ENCODE peak calls at places on chromosomes 7 and 10, in five cellular contexts. Y, S, K, M and E are unnamed samples.
A peak's percentile ranks its signal among the peaks of the same experiment; 100 is the strongest.

GRCh38 chr10:98134117-98134430 is 383 bp upstream of the R3HCC1L start:
- DNase-seq in S (no peak), K (no peak), M (no peak), Y (no peak), E (no peak)

GRCh38 chr10:104441601-104442000 is 88.0 kb downstream of the CFAP58 start:
- DNase-seq in K (peak; percentile 88), Y (no peak), S (no peak), M (no peak), E (no peak)

GRCh38 chr10:121448768-121449456 is 149.3 kb downstream of the FGFR2 start:
- DNase-seq in M (no peak), S (no peak), Y (no peak), K (no peak), E (no peak)

GRCh38 chr7:38908759-38909335 is at the start of gene VPS41:
- DNase-seq in S (peak; percentile 64), K (peak; percentile 80), Y (peak; percentile 75), M (peak; percentile 79), E (peak; percentile 52)

GRCh38 chr10:12369982-12370381 is 20.6 kb downstream of the CAMK1D start:
- DNase-seq in M (no peak), K (no peak), S (no peak), Y (no peak), E (no peak)

GRCh38 chr10:79268717-79269116 is 78.6 kb upstream of the PPIF start:
- DNase-seq in S (no peak), K (peak; percentile 44), Y (no peak), M (no peak), E (no peak)

GRCh38 chr10:12663863-12664262 is 314.5 kb downstream of the CAMK1D start:
- DNase-seq in M (no peak), S (no peak), K (no peak), Y (no peak), E (no peak)

GRCh38 chr7:74355091-74355490 is 65.9 kb downstream of the CLIP2 start:
- DNase-seq in M (no peak), K (peak; percentile 42), S (no peak), Y (peak; percentile 43), E (no peak)

DNA sequence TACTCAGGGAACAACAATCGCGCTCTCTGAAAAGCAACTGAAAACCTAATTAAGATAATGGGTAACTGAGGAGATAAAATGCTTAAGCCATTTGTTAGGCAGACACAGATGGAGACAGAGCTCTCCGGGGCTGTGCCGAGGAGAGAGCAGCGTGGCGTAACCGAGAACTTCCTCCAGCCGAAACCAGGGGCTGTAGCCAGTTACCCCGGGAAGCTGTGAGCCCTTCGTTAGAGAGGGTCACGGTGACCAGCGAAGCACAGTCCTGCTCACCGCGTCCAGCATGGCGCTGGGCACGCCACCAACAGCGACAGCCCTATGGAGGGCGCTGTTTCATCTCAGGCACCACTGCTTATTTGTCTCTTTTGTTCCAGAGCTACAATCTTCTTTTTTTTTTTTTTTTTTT is 16.1 kb downstream of the PAPOLB start:
- DNase-seq in M (peak; percentile 79), S (peak; percentile 37), K (peak; percentile 87), Y (no peak), E (no peak)
- TF ChIP-seq CTCF in M (peak; percentile 43), S (peak; percentile 58), K (peak; percentile 73), Y (peak; percentile 48), E (peak; percentile 44)

DNA sequence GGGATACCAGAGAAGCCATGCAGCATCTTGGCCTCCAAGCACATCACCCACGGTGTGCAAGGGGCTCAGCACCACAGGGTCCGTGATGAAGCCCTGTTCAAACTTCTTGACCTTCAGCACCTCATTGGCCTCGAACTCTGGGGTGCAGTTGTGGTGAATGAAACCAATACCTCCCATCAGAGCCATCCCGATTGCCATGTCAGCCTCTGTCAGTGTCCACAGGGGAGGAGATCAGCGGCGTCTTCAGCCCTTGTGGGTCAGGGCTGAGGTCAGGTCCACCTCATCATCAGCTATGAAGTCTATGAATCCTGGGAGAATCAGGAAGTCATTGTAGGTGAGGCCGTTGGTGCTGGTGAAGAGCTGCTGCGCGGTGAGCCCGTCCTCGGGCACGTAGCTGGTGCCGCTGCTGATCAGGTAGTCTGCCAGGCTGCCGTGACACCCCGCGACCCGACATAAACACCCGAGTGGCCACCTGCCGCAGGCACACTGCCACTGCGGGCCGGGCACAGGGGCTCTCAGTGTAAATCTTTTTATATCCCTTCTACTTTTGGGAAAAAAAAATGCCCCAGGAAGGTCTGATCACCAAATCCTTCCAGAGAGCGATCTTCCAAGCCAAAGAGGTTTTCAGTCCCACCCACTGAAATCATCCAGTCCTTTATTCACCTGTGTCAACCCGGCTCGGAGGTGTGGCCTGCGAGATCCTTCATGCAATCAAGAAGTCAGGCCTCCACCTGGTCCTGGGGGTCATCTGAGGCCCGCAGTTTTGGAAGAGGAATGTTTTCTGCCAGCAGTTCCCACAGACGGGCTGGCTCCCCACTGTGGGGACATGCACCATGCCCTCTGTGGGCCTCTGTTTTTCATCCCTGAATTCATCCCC is 144.1 kb upstream of the KCNMA1 start:
- DNase-seq in Y (no peak), M (no peak), S (no peak), K (no peak), E (no peak)
- TF ChIP-seq CTCF in Y (no peak), M (no peak), S (no peak), K (no peak), E (no peak)

DNA sequence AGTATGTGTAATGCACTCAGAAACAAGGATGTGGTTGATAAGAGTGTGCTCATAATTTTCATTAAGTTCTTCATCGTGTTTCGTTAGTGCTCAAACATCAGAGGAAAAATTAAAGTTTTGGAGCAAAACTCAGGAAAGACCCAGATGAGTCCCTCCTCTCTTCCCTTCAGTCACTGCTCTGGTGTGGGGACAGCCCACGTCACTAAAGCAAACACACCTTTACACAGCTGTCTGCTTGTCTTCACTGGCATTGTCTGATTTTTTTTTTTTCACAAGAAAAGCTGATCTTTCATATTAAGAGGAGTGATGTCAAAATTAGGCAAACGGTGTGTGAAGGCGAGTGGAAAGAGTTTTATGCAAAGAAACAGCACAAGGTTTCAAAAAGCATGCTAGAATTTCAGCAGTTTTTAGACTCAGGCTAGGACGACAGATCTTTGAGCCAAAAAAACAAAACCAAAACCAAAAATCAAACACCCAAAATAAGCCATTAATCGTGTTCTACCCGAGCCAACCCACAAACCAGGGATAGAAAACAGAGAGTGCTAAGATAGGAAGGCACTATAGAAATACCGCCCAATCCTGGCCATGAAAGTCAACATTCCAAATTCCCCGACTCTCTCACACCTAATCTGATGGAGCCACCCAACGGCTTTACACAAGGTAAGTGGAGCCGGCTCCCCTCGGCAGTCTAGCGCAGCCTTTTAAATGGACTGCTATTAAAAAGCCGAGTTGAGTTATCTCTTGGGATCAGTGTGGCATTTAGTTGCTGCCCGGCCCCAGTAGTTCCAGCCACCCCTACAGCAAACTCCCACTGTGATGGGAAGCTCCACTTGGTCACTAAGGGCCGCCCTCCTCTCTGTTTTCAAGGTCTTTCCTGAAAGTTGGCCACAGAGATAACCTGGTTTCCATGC is 27.9 kb upstream of the GATA3 start:
- DNase-seq in K (no peak), M (no peak), S (no peak), Y (no peak), E (no peak)
- TF ChIP-seq CTCF in K (no peak), M (no peak), S (no peak), Y (no peak), E (no peak)

DNA sequence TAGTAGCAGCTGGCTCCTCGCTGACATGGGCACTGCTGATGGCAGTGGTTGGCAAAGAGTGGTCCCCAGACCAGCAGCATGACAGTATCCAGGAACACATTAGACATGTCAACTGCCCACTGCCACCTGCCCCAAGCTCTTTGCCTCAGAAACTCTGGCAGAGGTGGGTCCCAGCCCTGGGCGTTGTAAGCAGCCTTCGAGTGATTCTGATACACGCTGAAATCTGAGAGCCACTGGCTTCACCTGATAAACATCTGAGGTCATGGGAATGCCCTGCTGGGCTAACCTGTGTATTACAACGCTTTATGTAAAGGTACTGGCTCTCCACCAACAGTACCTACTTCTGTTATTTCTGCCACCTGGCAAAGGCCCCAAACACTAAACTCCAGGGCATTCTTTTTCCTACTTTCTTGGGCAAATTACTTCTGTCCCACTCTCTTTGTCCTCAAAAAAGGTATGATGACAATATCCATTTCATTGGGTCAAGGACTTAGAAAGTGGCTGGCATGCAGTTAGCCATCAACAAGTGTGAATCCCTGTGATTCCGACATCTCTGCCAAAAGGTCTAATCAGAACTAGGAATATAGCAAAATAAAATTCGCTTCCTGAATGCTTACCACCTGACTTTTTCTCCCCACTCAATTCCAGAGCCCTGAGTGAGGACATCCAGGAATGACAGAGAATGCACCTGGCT is 9.2 kb downstream of the SGMS1 start:
- DNase-seq in M (peak; percentile 53), Y (no peak), K (no peak), S (peak; percentile 42), E (no peak)
- TF ChIP-seq CTCF in M (peak; percentile 62), Y (no peak), K (no peak), S (peak; percentile 8), E (peak; percentile 50)